ENCODE peak calls at places on chromosomes 4 and X, in four cellular contexts. P is H1, C is GM12878, Z is K562. V is an unnamed sample.
A peak's percentile ranks its signal among the peaks of the same experiment; 100 is the strongest.

GRCh38 chrX:17741123-17741511 is 3.8 kb downstream of the SCML1 start:
- DNase-seq in P (no peak), C (no peak), Z (no peak), V (no peak)

GRCh38 chr4:3017504-3017903 is 54.1 kb downstream of the GRK4 start:
- DNase-seq in P (no peak), C (no peak), Z (no peak), V (no peak)

GRCh38 chrX:119756926-119757635 is 1.3 kb upstream of the SOWAHD start:
- DNase-seq in P (no peak), C (no peak), Z (no peak), V (no peak)

GRCh38 chr4:24781999-24782745 is 13.2 kb upstream of the SOD3 start:
- DNase-seq in P (no peak), C (no peak), Z (no peak), V (no peak)

GRCh38 chr4:3372933-3373465 is 68.8 kb upstream of the HGFAC start:
- DNase-seq in P (no peak), C (peak; percentile 37), Z (peak; percentile 13), V (no peak)

GRCh38 chr4:103364066-103364465 is 165.9 kb upstream of the CENPE start:
- DNase-seq in P (no peak), C (no peak), Z (no peak), V (no peak)

GRCh38 chr4:110550260-110550659 is 72.6 kb downstream of the PITX2 start:
- DNase-seq in P (no peak), C (no peak), Z (no peak), V (peak; percentile 6)

GRCh38 chrX:150693782-150694574 is 782 bp downstream of the MTMR1 start:
- DNase-seq in P (peak; percentile 17), C (no peak), Z (peak; percentile 75), V (peak; percentile 8)

GRCh38 chr4:132071815-132072214 is 1077.3 kb upstream of the PCDH10 start:
- DNase-seq in P (no peak), C (no peak), Z (no peak), V (no peak)

GRCh38 chr4:20676773-20677172 is 23.5 kb upstream of the PACRGL start:
- DNase-seq in P (no peak), C (no peak), Z (no peak), V (no peak)

GRCh38 chrX:21373637-21374162 is 518 bp upstream of the CNKSR2 start:
- DNase-seq in P (no peak), C (no peak), Z (no peak), V (no peak)

GRCh38 chrX:138745215-138745614 is 33.7 kb upstream of the FGF13 start:
- DNase-seq in P (no peak), C (peak; percentile 8), Z (peak; percentile 54), V (no peak)

GRCh38 chr4:135418353-135418752 is 1216.8 kb upstream of the PABPC4L start:
- DNase-seq in P (no peak), C (no peak), Z (no peak), V (peak; percentile 37)

GRCh38 chr4:16916719-16917337 is 18.4 kb upstream of the LDB2 start:
- DNase-seq in P (peak; percentile 90), C (peak; percentile 47), Z (peak; percentile 79), V (peak; percentile 70)

GRCh38 chr4:160009656-160010493 is 907.0 kb downstream of the RAPGEF2 start:
- DNase-seq in P (no peak), C (no peak), Z (no peak), V (no peak)

GRCh38 chr4:1538096-1538410 is 131.8 kb upstream of the NKX1-1 start:
- DNase-seq in P (no peak), C (no peak), Z (no peak), V (no peak)

GRCh38 chr4:184267673-184268573 is 50.2 kb upstream of the ENPP6 start:
- DNase-seq in P (no peak), C (peak; percentile 99), Z (peak; percentile 69), V (peak; percentile 6)

GRCh38 chr4:128394778-128395177 is 107.2 kb upstream of the PGRMC2 start:
- DNase-seq in P (no peak), C (no peak), Z (no peak), V (no peak)

GRCh38 chr4:186190456-186191265 is 706 bp upstream of the CYP4V2 start:
- DNase-seq in P (no peak), C (no peak), Z (peak; percentile 53), V (no peak)

GRCh38 chr4:124903995-124904722 is 191.6 kb upstream of the ANKRD50 start:
- DNase-seq in P (no peak), C (no peak), Z (no peak), V (peak; percentile 47)

GRCh38 chr4:17276821-17277220 is 235.1 kb downstream of the QDPR start:
- DNase-seq in P (no peak), C (no peak), Z (no peak), V (no peak)

GRCh38 chr4:100738388-100739165 is 220.8 kb upstream of the EMCN start:
- DNase-seq in P (peak; percentile 5), C (no peak), Z (no peak), V (peak; percentile 79)

GRCh38 chrX:101686574-101686973 is 26.9 kb upstream of the ARMCX2 start:
- DNase-seq in P (no peak), C (no peak), Z (no peak), V (no peak)

GRCh38 chrX:51860679-51861078 is 32.7 kb upstream of the MAGED1 start:
- DNase-seq in P (no peak), C (no peak), Z (peak; percentile 28), V (peak; percentile 18)

GRCh38 chr4:16205298-16206164 is 20.7 kb downstream of the TAPT1 start:
- DNase-seq in P (no peak), C (no peak), Z (peak; percentile 28), V (no peak)

GRCh38 chrX:54492340-54492739 is 3.7 kb downstream of the FGD1 start:
- DNase-seq in P (no peak), C (no peak), Z (no peak), V (no peak)

DNA sequence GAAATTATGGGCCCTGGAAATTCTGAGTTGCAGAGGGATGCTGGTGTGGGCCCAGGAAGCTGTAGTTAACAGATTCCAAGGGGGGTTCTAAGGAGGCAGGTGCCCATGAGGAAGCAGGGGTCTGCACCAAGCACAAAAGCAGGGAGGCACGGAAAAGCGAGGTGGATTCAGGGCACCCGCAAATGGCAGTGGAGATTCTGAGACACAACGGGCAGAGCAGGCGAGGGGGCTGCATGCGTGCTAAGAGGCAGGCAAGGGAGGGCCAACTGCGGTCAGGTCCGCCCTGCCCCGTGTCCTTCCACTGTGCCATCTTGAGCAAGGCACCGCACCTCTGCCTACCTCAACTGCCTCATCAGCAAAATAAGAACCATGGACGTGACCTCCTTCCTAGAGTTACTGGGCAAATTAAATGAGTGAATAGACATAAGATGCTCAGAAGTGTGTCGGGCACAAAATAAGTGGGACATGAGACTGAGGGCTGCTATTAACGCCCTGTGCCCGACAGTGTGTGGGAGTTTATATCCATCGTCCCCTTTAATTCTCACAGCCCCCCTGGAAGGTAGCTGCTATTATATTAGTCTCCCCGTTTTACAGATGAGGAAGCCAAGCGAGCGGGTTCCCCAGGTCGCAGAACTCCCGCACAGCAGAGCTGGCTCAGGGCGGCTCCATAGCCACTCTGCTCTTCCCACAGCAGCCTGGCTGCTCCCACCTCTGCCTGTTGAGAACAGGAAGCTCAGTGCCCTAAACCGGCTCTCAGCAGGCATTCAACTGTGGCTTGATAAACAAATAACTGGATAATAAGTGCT is 67.6 kb downstream of the PPP2R2C start:
- DNase-seq in P (no peak), C (no peak), Z (no peak), V (no peak)
- H3K9ac ChIP-seq in P (no peak overlapping the region), C (no peak overlapping the region), Z (no peak overlapping the region), V (no peak overlapping the region)

GRCh38 chr4:139281212-139281611 is 1.2 kb upstream of the MGARP start:
- DNase-seq in P (no peak), C (no peak), Z (no peak), V (no peak)
- TF ChIP-seq EGR1 in P (no peak), C (no peak), Z (no peak), V (no peak)

GRCh38 chr4:25842229-25842840 is 20.5 kb downstream of the SEL1L3 start:
- DNase-seq in P (no peak), C (peak; percentile 21), Z (no peak), V (no peak)
- H3K9ac ChIP-seq in P (no peak overlapping the region), C (no peak overlapping the region), Z (no peak overlapping the region), V (no peak overlapping the region)

GRCh38 chr4:152110780-152111179 is 350.0 kb upstream of the GATB start:
- DNase-seq in P (no peak), C (no peak), Z (no peak), V (no peak)

GRCh38 chr4:152107736-152108500 is 347.1 kb upstream of the GATB start:
- DNase-seq in P (no peak), C (no peak), Z (no peak), V (no peak)

GRCh38 chr4:152106781-152107321 is 346.0 kb upstream of the GATB start:
- DNase-seq in P (no peak), C (no peak), Z (no peak), V (no peak)

GRCh38 chr4:152112116-152112515 is 351.3 kb upstream of the GATB start:
- DNase-seq in P (no peak), C (no peak), Z (no peak), V (no peak)

GRCh38 chr4:152109585-152110509 is 349.0 kb upstream of the GATB start:
- DNase-seq in P (no peak), C (no peak), Z (no peak), V (no peak)
- TF ChIP-seq EGR1 in P (no peak), C (no peak), Z (no peak), V (no peak)

DNA sequence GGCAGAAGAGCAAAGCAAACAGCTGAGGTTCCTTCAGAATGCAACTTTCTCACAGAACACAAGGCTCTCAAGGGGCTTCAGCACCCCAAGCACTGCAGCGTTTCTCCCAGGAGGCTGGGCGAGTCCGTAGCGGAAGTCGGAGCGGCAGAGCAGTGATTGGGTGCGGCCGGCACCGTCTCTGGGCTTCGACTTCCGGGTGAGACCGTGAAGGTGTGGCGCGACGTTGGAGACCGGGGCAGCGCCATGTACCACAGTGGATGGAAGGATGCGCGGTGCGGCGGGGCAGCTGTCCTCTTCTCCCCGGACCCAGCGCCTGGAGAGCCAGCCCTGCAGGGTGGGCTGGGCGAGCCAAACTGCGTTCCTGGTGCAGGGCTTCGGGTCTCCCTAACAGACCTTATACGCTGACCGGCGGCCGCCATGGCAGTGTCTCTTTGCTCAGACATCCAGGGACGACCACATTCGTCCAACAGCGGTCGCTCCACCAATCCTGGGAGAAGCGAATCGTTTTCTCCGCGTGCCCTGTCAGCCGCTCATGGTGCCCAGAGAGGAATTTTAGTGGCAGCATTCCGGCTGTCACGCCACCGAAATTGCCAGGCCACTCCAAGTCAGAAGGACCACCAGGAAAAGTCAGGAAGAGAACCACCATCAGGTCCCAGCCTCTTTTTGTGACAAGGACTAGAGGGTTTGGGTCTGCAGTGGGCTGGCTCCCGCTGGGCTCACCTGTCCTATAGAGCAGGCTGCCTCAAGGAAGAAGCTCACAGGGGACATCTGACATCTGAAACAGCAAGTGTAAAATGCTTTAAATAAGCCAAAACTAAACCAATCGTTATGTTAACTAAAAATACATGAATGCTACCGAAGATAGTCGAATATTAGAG is 20.5 kb downstream of the TRIM61 start:
- DNase-seq in P (peak; percentile 54), C (peak; percentile 39), Z (peak; percentile 50), V (no peak)
- H3K9ac ChIP-seq in P (no peak overlapping the region), C (peak overlapping the region; percentile 79), Z (no peak overlapping the region), V (no peak overlapping the region)

DNA sequence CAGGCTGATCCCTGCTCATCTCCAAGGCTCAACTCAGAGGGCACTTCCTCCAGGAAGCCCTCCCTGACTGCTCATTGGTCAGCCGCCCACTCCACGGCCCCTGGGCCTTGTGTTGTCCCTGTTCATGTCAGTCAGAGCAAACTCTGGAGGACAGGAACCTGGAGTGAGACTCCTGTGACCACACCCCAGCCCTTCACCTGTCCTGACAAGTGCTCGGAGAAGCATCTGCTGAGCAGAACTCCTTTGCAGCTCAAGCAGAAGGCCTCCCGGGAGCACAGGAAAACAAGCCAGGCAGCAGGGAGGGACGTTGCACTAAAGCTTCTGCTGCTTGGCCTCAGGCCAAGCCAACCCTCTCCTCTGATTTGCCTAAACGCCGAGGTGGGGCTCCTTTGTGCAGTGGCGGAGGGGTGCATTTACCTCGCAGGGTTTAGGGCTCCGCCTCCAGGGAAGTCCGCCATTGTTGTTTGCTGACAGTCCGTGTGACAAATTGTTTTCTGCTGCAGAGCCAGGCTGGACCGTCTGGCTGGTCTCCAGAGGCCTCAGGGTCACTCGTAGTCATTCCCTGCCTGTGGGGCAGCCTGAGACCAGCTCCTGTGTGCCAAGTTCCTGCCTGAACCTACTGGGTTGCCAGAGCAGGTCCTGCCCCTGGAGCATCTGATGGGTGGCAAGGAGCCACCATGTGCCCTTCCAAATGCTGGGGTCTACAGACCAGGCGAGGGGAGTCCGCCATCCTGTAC is 61.8 kb downstream of the C4orf50 start:
- DNase-seq in P (no peak), C (no peak), Z (no peak), V (no peak)
- TF ChIP-seq EGR1 in P (no peak), C (no peak), Z (no peak), V (no peak)

V was measured in HCT116.